ENCODE peak calls at places on chromosomes 13 and 19, in ten cellular contexts. One of them, this sample, is unnamed.

GRCh38 chr19:14473915-14474578 is 1.1 kb downstream of the PTGER1 start:
- DNase-seq in heart left ventricle: peak; percentile 75
- DNase-seq in adrenal gland: peak; percentile 43
- DNase-seq in esophagus squamous epithelium: no peak
- DNase-seq in breast epithelium: no peak
- DNase-seq in lower leg skin: no peak
- DNase-seq in HCT116: no peak
- DNase-seq in uterus: no peak
- DNase-seq in tibial nerve: no peak
- DNase-seq in prostate gland: no peak
- DNase-seq in this sample: no peak

GRCh38 chr13:46804391-46804815 is 7.4 kb upstream of the ESD start:
- DNase-seq in heart left ventricle: no peak
- DNase-seq in prostate gland: no peak
- DNase-seq in adrenal gland: no peak
- DNase-seq in esophagus squamous epithelium: no peak
- DNase-seq in HCT116: peak; percentile 64
- DNase-seq in breast epithelium: no peak
- DNase-seq in lower leg skin: no peak
- DNase-seq in uterus: no peak
- DNase-seq in tibial nerve: no peak
- DNase-seq in this sample: no peak

GRCh38 chr19:8206147-8207087 is 2.8 kb upstream of the CERS4 start:
- DNase-seq in tibial nerve: no peak
- DNase-seq in uterus: no peak
- DNase-seq in breast epithelium: no peak
- DNase-seq in HCT116: no peak
- DNase-seq in lower leg skin: no peak
- DNase-seq in heart left ventricle: no peak
- DNase-seq in prostate gland: peak; percentile 51
- DNase-seq in esophagus squamous epithelium: no peak
- DNase-seq in adrenal gland: no peak
- DNase-seq in this sample: peak; percentile 70

GRCh38 chr19:18972851-18973250 is 31.8 kb upstream of the HOMER3 start:
- DNase-seq in prostate gland: no peak
- DNase-seq in uterus: no peak
- DNase-seq in heart left ventricle: no peak
- DNase-seq in esophagus squamous epithelium: no peak
- DNase-seq in adrenal gland: no peak
- DNase-seq in HCT116: no peak
- DNase-seq in tibial nerve: no peak
- DNase-seq in breast epithelium: no peak
- DNase-seq in lower leg skin: no peak
- DNase-seq in this sample: no peak

GRCh38 chr13:51768378-51768921 is 35.5 kb downstream of the DHRS12 start:
- DNase-seq in prostate gland: no peak
- DNase-seq in esophagus squamous epithelium: no peak
- DNase-seq in uterus: no peak
- DNase-seq in HCT116: no peak
- DNase-seq in heart left ventricle: no peak
- DNase-seq in adrenal gland: no peak
- DNase-seq in tibial nerve: no peak
- DNase-seq in breast epithelium: no peak
- DNase-seq in lower leg skin: no peak
- DNase-seq in this sample: no peak

GRCh38 chr19:46616631-46617322 is 8.1 kb downstream of the PTGIR start:
- DNase-seq in adrenal gland: peak; percentile 72
- DNase-seq in lower leg skin: no peak
- DNase-seq in HCT116: peak; percentile 49
- DNase-seq in prostate gland: peak; percentile 70
- DNase-seq in esophagus squamous epithelium: no peak
- DNase-seq in uterus: no peak
- DNase-seq in breast epithelium: peak; percentile 56
- DNase-seq in heart left ventricle: peak; percentile 80
- DNase-seq in tibial nerve: no peak
- DNase-seq in this sample: peak; percentile 83

GRCh38 chr19:53969366-53969765 is 6.6 kb downstream of the CACNG8 start:
- DNase-seq in prostate gland: no peak
- DNase-seq in adrenal gland: no peak
- DNase-seq in heart left ventricle: no peak
- DNase-seq in tibial nerve: no peak
- DNase-seq in breast epithelium: no peak
- DNase-seq in lower leg skin: no peak
- DNase-seq in HCT116: no peak
- DNase-seq in uterus: no peak
- DNase-seq in esophagus squamous epithelium: no peak
- DNase-seq in this sample: no peak

GRCh38 chr13:85725433-85725832 is 73.8 kb downstream of the SLITRK6 start:
- DNase-seq in HCT116: no peak
- DNase-seq in heart left ventricle: no peak
- DNase-seq in uterus: no peak
- DNase-seq in lower leg skin: no peak
- DNase-seq in adrenal gland: no peak
- DNase-seq in prostate gland: no peak
- DNase-seq in esophagus squamous epithelium: no peak
- DNase-seq in breast epithelium: no peak
- DNase-seq in tibial nerve: no peak
- DNase-seq in this sample: no peak

GRCh38 chr13:38350114-38350617 is 515 bp downstream of the UFM1 start:
- DNase-seq in heart left ventricle: no peak
- DNase-seq in tibial nerve: peak; percentile 59
- DNase-seq in lower leg skin: peak; percentile 59
- DNase-seq in esophagus squamous epithelium: no peak
- DNase-seq in adrenal gland: peak; percentile 66
- DNase-seq in prostate gland: peak; percentile 58
- DNase-seq in HCT116: peak; percentile 35
- DNase-seq in uterus: peak; percentile 54
- DNase-seq in breast epithelium: peak; percentile 43
- DNase-seq in this sample: peak; percentile 79

GRCh38 chr13:68584776-68585175 is 1354.6 kb upstream of the PCDH9 start:
- DNase-seq in tibial nerve: no peak
- DNase-seq in breast epithelium: no peak
- DNase-seq in lower leg skin: no peak
- DNase-seq in adrenal gland: no peak
- DNase-seq in prostate gland: no peak
- DNase-seq in heart left ventricle: no peak
- DNase-seq in uterus: no peak
- DNase-seq in esophagus squamous epithelium: no peak
- DNase-seq in HCT116: no peak
- DNase-seq in this sample: no peak

DNA sequence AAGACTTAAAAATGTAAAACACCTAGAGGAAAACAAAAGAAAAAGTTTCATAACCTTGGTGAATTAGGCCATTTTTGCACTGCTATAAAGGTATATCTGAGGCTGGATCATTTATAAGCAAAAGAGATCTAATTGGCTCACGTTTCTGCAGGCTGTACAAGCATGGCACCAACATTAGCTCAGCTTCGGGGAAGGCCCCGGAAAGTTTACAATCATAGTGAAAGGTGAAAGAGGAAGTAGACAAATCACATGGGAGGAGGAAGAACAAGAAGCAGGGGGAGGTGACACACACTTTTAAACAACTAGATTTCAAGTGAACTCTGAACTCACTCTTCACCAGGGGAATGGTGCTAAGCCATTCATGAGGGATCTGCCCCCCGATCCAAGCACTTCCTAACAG is 1358.5 kb upstream of the PCDH9 start:
- DNase-seq in prostate gland: no peak
- DNase-seq in breast epithelium: no peak
- DNase-seq in adrenal gland: no peak
- DNase-seq in esophagus squamous epithelium: no peak
- DNase-seq in tibial nerve: no peak
- DNase-seq in HCT116: no peak
- DNase-seq in heart left ventricle: no peak
- DNase-seq in lower leg skin: no peak
- DNase-seq in uterus: no peak
- DNase-seq in this sample: no peak
- H3K4me3 ChIP-seq in prostate gland: no peak overlapping the region
- H3K4me3 ChIP-seq in breast epithelium: no peak overlapping the region
- H3K4me3 ChIP-seq in adrenal gland: no peak overlapping the region
- H3K4me3 ChIP-seq in esophagus squamous epithelium: no peak overlapping the region
- H3K4me3 ChIP-seq in tibial nerve: no peak overlapping the region
- H3K4me3 ChIP-seq in HCT116: no peak overlapping the region
- H3K4me3 ChIP-seq in heart left ventricle: no peak overlapping the region
- H3K4me3 ChIP-seq in lower leg skin: no peak overlapping the region
- H3K4me3 ChIP-seq in uterus: no peak overlapping the region
- H3K4me3 ChIP-seq in this sample: no peak overlapping the region

DNA sequence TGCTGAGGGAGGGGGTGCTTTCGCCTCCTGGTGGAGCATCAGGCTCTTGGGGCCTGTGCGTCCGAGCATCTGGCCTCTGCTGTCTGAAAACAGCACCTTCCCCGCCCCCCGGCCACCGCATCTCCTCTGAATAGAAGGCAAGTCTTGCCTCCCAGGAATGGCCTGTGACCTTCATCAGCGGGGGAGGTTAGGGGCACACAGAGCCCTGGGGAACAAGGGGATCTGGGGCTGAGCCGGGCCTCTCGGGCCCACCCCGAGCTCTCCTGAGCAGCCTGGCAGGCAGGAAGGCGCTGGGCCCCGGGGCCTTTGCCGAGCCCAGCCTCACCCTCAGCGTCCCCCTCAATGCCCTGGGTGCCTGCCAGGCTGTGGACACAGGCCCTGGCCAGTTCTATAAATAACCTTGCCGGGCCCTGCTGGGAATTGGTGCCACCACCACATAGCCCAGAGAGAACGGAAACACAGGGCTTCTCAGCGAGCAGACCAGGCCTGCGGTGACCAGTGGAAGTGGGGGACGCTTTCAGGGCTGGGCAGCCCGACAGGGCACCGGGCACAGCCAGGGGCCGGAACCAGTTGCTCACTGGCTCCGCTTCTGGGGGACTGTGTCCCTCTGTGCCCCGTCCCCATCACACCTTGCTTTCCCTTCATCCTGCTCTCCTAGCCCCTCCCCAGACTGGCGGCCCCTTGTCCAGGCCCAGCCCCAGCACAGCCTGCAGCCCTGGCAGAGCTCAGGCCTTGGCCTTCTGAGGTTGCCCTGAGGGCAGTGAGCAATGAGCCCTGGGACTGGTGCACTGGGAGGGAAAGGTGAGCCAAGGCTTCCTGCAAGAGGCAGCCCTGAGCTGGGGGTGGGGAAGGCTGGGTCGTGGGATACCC is 9.5 kb downstream of the STK11 start:
- DNase-seq in breast epithelium: no peak
- DNase-seq in uterus: peak; percentile 52
- DNase-seq in adrenal gland: peak; percentile 87
- DNase-seq in lower leg skin: no peak
- DNase-seq in prostate gland: no peak
- DNase-seq in HCT116: no peak
- DNase-seq in tibial nerve: no peak
- DNase-seq in esophagus squamous epithelium: no peak
- DNase-seq in heart left ventricle: peak; percentile 80
- DNase-seq in this sample: peak; percentile 97
- TF ChIP-seq POLR2A in breast epithelium: no peak
- TF ChIP-seq POLR2A in uterus: no peak
- TF ChIP-seq POLR2A in adrenal gland: peak; percentile 63
- TF ChIP-seq POLR2A in lower leg skin: no peak
- TF ChIP-seq POLR2A in prostate gland: no peak
- TF ChIP-seq POLR2A in HCT116: no peak
- TF ChIP-seq POLR2A in tibial nerve: no peak
- TF ChIP-seq POLR2A in esophagus squamous epithelium: no peak
- TF ChIP-seq POLR2A in heart left ventricle: peak; percentile 21
- TF ChIP-seq POLR2A in this sample: no peak

DNA sequence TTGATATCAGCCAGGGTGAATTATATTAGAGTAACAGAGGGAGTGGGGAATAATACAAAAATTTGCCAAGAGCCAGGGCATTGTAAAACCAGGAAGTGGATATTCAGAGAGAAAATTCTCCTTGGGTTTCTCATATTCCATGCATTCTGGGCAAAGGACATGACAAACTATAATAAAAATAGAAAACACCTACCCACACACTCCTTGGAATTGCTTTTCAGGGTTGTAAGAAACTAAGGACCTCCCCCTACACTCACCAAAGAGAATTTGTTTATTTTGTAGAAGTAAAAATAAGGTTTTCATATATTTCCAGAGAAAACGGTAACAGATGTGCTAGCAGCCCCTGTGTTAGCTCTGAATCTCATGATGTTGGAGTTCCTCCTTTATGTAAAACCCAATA is 649.6 kb downstream of the SLITRK1 start:
- DNase-seq in breast epithelium: no peak
- DNase-seq in uterus: no peak
- DNase-seq in tibial nerve: no peak
- DNase-seq in lower leg skin: no peak
- DNase-seq in prostate gland: no peak
- DNase-seq in HCT116: no peak
- DNase-seq in adrenal gland: no peak
- DNase-seq in heart left ventricle: no peak
- DNase-seq in esophagus squamous epithelium: no peak
- DNase-seq in this sample: no peak
- H3K4me3 ChIP-seq in breast epithelium: no peak overlapping the region
- H3K4me3 ChIP-seq in uterus: no peak overlapping the region
- H3K4me3 ChIP-seq in tibial nerve: no peak overlapping the region
- H3K4me3 ChIP-seq in lower leg skin: no peak overlapping the region
- H3K4me3 ChIP-seq in prostate gland: no peak overlapping the region
- H3K4me3 ChIP-seq in HCT116: no peak overlapping the region
- H3K4me3 ChIP-seq in adrenal gland: no peak overlapping the region
- H3K4me3 ChIP-seq in heart left ventricle: no peak overlapping the region
- H3K4me3 ChIP-seq in esophagus squamous epithelium: no peak overlapping the region
- H3K4me3 ChIP-seq in this sample: no peak overlapping the region

DNA sequence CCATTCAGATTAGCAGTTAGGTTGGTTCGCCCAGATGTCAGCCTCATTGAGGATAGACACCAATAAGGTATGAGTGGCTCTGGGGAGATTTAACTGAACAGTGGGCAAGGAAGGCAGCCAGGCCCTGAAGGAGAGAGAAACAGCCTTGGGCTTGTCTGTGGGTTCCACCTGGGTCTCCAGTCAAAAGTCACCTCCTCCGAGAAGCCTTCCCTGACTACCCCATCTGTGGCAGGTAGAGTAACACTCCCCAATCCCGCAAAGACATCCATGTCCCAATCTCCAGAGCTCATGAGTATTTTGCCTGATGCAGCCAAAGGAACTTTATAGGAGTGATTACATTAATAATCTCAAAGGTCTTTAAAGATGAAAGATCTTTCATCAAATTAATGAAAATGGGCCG is 8.0 kb upstream of the YJU2 start:
- DNase-seq in esophagus squamous epithelium: no peak
- DNase-seq in HCT116: no peak
- DNase-seq in tibial nerve: no peak
- DNase-seq in heart left ventricle: no peak
- DNase-seq in prostate gland: no peak
- DNase-seq in lower leg skin: no peak
- DNase-seq in uterus: no peak
- DNase-seq in breast epithelium: no peak
- DNase-seq in adrenal gland: no peak
- DNase-seq in this sample: no peak
- TF ChIP-seq POLR2A in esophagus squamous epithelium: no peak
- TF ChIP-seq POLR2A in HCT116: no peak
- TF ChIP-seq POLR2A in tibial nerve: no peak
- TF ChIP-seq POLR2A in heart left ventricle: no peak
- TF ChIP-seq POLR2A in prostate gland: no peak
- TF ChIP-seq POLR2A in lower leg skin: no peak
- TF ChIP-seq POLR2A in uterus: no peak
- TF ChIP-seq POLR2A in breast epithelium: no peak
- TF ChIP-seq POLR2A in adrenal gland: no peak
- TF ChIP-seq POLR2A in this sample: no peak

DNA sequence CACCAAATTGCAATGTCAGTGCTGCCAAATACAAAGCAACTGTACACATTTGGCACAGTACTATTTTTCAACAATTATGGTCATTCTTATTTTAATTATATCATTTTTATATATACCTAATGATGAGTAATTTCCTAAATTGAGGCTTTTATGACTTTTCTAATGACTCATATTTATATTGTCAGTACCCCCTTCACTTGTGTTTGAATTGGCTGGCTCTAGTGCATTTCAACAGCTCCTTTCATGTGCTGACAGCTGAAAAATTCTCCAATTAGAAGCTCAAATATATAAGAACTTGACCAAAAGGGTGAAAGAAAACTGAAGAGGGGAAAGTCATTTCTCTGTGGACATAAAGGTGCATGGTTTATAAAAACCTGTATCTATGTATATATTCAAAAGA is 263.3 kb downstream of the SLITRK1 start:
- DNase-seq in heart left ventricle: no peak
- DNase-seq in prostate gland: no peak
- DNase-seq in lower leg skin: no peak
- DNase-seq in tibial nerve: no peak
- DNase-seq in HCT116: peak; percentile 18
- DNase-seq in breast epithelium: no peak
- DNase-seq in esophagus squamous epithelium: no peak
- DNase-seq in adrenal gland: no peak
- DNase-seq in uterus: no peak
- DNase-seq in this sample: no peak
- H3K4me3 ChIP-seq in heart left ventricle: no peak overlapping the region
- H3K4me3 ChIP-seq in prostate gland: no peak overlapping the region
- H3K4me3 ChIP-seq in lower leg skin: no peak overlapping the region
- H3K4me3 ChIP-seq in tibial nerve: no peak overlapping the region
- H3K4me3 ChIP-seq in HCT116: no peak overlapping the region
- H3K4me3 ChIP-seq in breast epithelium: no peak overlapping the region
- H3K4me3 ChIP-seq in esophagus squamous epithelium: no peak overlapping the region
- H3K4me3 ChIP-seq in adrenal gland: no peak overlapping the region
- H3K4me3 ChIP-seq in uterus: no peak overlapping the region
- H3K4me3 ChIP-seq in this sample: no peak overlapping the region

This sample was measured in thyroid gland.